ENCODE peak calls at places on chromosomes 1 and 21, in seven cellular contexts. C is kidney; J is CD8-positive, alpha-beta memory T cell; M is left lung; N is mucosa of descending colon; P is PC-9; O is CD8-positive, alpha-beta T cell. Q is an unnamed sample.

GRCh38 chr1:10628685-10629084 is 153.9 kb downstream of the PEX14 start:
- DNase-seq in C (no peak), J (no peak), M (no peak), N (no peak), P (no peak), O (no peak), Q (no peak)

GRCh38 chr1:175390522-175391247 is 198.1 kb upstream of the KIAA0040 start:
- DNase-seq in C (no peak), J (no peak), M (no peak), N (no peak), P (no peak), O (no peak), Q (no peak)

GRCh38 chr1:27469334-27469733 is 20.6 kb downstream of the WASF2 start:
- DNase-seq in C (no peak), J (no peak), M (no peak), N (no peak), P (no peak), O (no peak), Q (no peak)

GRCh38 chr1:204453141-204453772 is 41.3 kb downstream of the PIK3C2B start:
- DNase-seq in C (no peak), J (peak; percentile 64), M (no peak), N (no peak), P (no peak), O (peak; percentile 73), Q (peak; percentile 75)

GRCh38 chr1:60813051-60813450 is 269.3 kb upstream of the NFIA start:
- DNase-seq in C (no peak), J (no peak), M (no peak), N (no peak), P (no peak), O (no peak), Q (no peak)

GRCh38 chr1:210364479-210364878 is 35.8 kb downstream of the HHAT start:
- DNase-seq in C (no peak), J (no peak), M (no peak), N (no peak), P (no peak), O (no peak), Q (no peak)

GRCh38 chr21:38729745-38730401 is 75.9 kb upstream of the ETS2 start:
- DNase-seq in C (no peak), J (no peak), M (no peak), N (no peak), P (no peak), O (no peak), Q (no peak)

GRCh38 chr1:77652179-77652745 is 30.2 kb downstream of the ZZZ3 start:
- DNase-seq in C (no peak), J (no peak), M (no peak), N (no peak), P (no peak), O (no peak), Q (no peak)

GRCh38 chr1:206608108-206608698 is 4.1 kb downstream of the EIF2D start:
- DNase-seq in C (no peak), J (peak; percentile 34), M (no peak), N (no peak), P (peak; percentile 50), O (peak; percentile 59), Q (peak; percentile 48)

GRCh38 chr1:35605071-35605881 is 32.2 kb downstream of the TFAP2E start:
- DNase-seq in C (no peak), J (no peak), M (no peak), N (no peak), P (no peak), O (no peak), Q (no peak)

GRCh38 chr1:227725036-227725435 is 10.1 kb downstream of the JMJD4 start:
- DNase-seq in C (no peak), J (no peak), M (no peak), N (no peak), P (no peak), O (no peak), Q (no peak)

GRCh38 chr1:50047916-50048694 is 24.4 kb upstream of the AGBL4 start:
- DNase-seq in C (peak; percentile 68), J (no peak), M (peak; percentile 79), N (peak; percentile 47), P (no peak), O (no peak), Q (no peak)

GRCh38 chr1:224784606-224785328 is 144.7 kb upstream of the DNAH14 start:
- DNase-seq in C (no peak), J (no peak), M (no peak), N (no peak), P (no peak), O (no peak), Q (no peak)

GRCh38 chr1:180215856-180216625 is 14.0 kb upstream of the LHX4 start:
- DNase-seq in C (no peak), J (no peak), M (no peak), N (no peak), P (no peak), O (no peak), Q (no peak)

GRCh38 chr1:225155555-225155954 is 226.1 kb downstream of the DNAH14 start:
- DNase-seq in C (no peak), J (no peak), M (no peak), N (no peak), P (no peak), O (no peak), Q (no peak)

GRCh38 chr1:207897188-207897587 is 13.7 kb downstream of the CD34 start:
- DNase-seq in C (no peak), J (no peak), M (no peak), N (no peak), P (no peak), O (no peak), Q (no peak)

GRCh38 chr1:179867493-179868330 is 9.9 kb downstream of the TOR1AIP2 start:
- DNase-seq in C (no peak), J (peak; percentile 32), M (no peak), N (no peak), P (peak; percentile 24), O (peak; percentile 58), Q (peak; percentile 20)

GRCh38 chr1:198667186-198667585 is 28.3 kb downstream of the PTPRC start:
- DNase-seq in C (no peak), J (no peak), M (no peak), N (no peak), P (no peak), O (no peak), Q (no peak)

GRCh38 chr1:231611851-231612250 is 14.7 kb upstream of the DISC1 start:
- DNase-seq in C (no peak), J (no peak), M (no peak), N (no peak), P (no peak), O (peak; percentile 12), Q (no peak)

GRCh38 chr1:91835087-91835521 is 50.8 kb downstream of the TGFBR3 start:
- DNase-seq in C (no peak), J (no peak), M (no peak), N (no peak), P (no peak), O (no peak), Q (no peak)

GRCh38 chr1:93770640-93771039 is 89.0 kb upstream of the BCAR3 start:
- DNase-seq in C (no peak), J (no peak), M (no peak), N (no peak), P (no peak), O (no peak), Q (no peak)

GRCh38 chr1:198254948-198255347 is 98.2 kb downstream of the NEK7 start:
- DNase-seq in C (no peak), J (no peak), M (no peak), N (no peak), P (no peak), O (no peak), Q (no peak)

GRCh38 chr21:9755611-9756010 is 765.8 kb upstream of the TPTE start:
- DNase-seq in C (no peak), J (no peak), M (no peak), N (no peak), P (no peak), O (no peak), Q (no peak)

GRCh38 chr21:9750341-9751086 is 770.9 kb upstream of the TPTE start:
- DNase-seq in C (no peak), J (no peak), M (no peak), N (no peak), P (no peak), O (no peak), Q (no peak)

GRCh38 chr21:9756677-9757076 is 764.7 kb upstream of the TPTE start:
- DNase-seq in C (no peak), J (no peak), M (no peak), N (no peak), P (no peak), O (no peak), Q (no peak)

GRCh38 chr21:9758141-9758540 is 763.2 kb upstream of the TPTE start:
- DNase-seq in C (no peak), J (no peak), M (no peak), N (no peak), P (no peak), O (no peak), Q (no peak)

GRCh38 chr21:9753943-9754342 is 767.4 kb upstream of the TPTE start:
- DNase-seq in C (no peak), J (no peak), M (no peak), N (no peak), P (no peak), O (no peak), Q (no peak)
- H3K9me3 ChIP-seq in C (no peaks in the 10 kb centered on the region), J (no peaks in the 10 kb centered on the region), M (peaks cover 4% of the 10 kb centered on the region), N (peaks cover 89% of the 10 kb centered on the region), P (no peaks in the 10 kb centered on the region), O (peaks cover under 1% of the 10 kb centered on the region), Q (no peaks in the 10 kb centered on the region)

GRCh38 chr1:31460027-31460426 is 47.0 kb downstream of the SERINC2 start:
- DNase-seq in C (no peak), J (no peak), M (no peak), N (no peak), P (no peak), O (no peak), Q (no peak)
- H3K9me3 ChIP-seq in C (peaks cover 3% of the 10 kb centered on the region), J (peaks cover 10% of the 10 kb centered on the region), M (no peaks in the 10 kb centered on the region), N (peaks cover 35% of the 10 kb centered on the region), P (peaks cover 47% of the 10 kb centered on the region), O (peaks cover 20% of the 10 kb centered on the region), Q (peaks cover 13% of the 10 kb centered on the region)

GRCh38 chr1:13483946-13484345 is 29.9 kb downstream of the LRRC38 start:
- DNase-seq in C (peak; percentile 42), J (no peak), M (peak; percentile 36), N (no peak), P (no peak), O (no peak), Q (no peak)

GRCh38 chr1:13482600-13482999 is 31.2 kb downstream of the LRRC38 start:
- DNase-seq in C (peak; percentile 3), J (no peak), M (no peak), N (no peak), P (no peak), O (no peak), Q (no peak)

GRCh38 chr1:13478687-13479086 is 35.1 kb downstream of the LRRC38 start:
- DNase-seq in C (no peak), J (no peak), M (no peak), N (no peak), P (no peak), O (no peak), Q (no peak)

GRCh38 chr1:13479171-13479856 is 34.5 kb downstream of the LRRC38 start:
- DNase-seq in C (peak; percentile 7), J (no peak), M (no peak), N (no peak), P (no peak), O (no peak), Q (no peak)
- H3K9me3 ChIP-seq in C (peaks cover 5% of the 10 kb centered on the region), J (no peaks in the 10 kb centered on the region), M (no peaks in the 10 kb centered on the region), N (no peaks in the 10 kb centered on the region), P (no peaks in the 10 kb centered on the region), O (no peaks in the 10 kb centered on the region), Q (no peaks in the 10 kb centered on the region)

DNA sequence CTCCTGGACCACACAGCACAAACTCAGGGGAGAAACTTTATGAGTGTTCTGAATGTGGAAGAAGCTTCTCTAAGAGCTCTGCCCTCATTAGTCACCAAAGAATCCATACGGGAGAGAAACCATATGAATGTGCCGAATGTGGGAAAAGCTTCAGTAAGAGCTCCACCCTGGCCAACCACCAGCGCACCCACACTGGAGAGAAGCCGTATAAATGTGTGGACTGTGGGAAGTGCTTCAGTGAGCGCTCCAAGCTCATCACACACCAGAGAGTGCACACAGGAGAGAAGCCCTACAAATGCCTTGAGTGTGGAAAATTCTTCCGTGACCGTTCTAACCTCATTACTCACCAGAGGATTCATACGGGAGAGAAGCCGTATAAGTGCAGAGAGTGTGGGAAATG is 22.5 kb downstream of the ZSCAN20 start:
- DNase-seq in C (no peak), J (no peak), M (no peak), N (no peak), P (no peak), O (no peak), Q (no peak)
- H3K9me3 ChIP-seq in C (peaks cover 15% of the 10 kb centered on the region), J (peaks cover 27% of the 10 kb centered on the region), M (no peaks in the 10 kb centered on the region), N (peaks cover 41% of the 10 kb centered on the region), P (peaks cover 47% of the 10 kb centered on the region), O (peaks cover 18% of the 10 kb centered on the region), Q (peaks cover 15% of the 10 kb centered on the region)

Q was measured in T-helper 17 cell.